ENCODE peak calls at places on chromosomes 6 and 20, in ten cellular contexts. One of them, this sample, is unnamed.

GRCh38 chr6:166172546-166172945 is 4.9 kb upstream of the TBXT start:
- DNase-seq in CD8-positive, alpha-beta memory T cell: no peak
- DNase-seq in SK-N-SH: no peak
- DNase-seq in GM23248: no peak
- DNase-seq in lower lobe of right lung: no peak
- DNase-seq in sigmoid colon: no peak
- DNase-seq in RWPE2: no peak
- DNase-seq in hepatocyte: no peak
- DNase-seq in colonic mucosa: no peak
- DNase-seq in upper lobe of left lung: no peak
- DNase-seq in this sample: no peak

GRCh38 chr6:21597706-21598273 is 4.2 kb downstream of the SOX4 start:
- DNase-seq in CD8-positive, alpha-beta memory T cell: no peak
- DNase-seq in SK-N-SH: peak; percentile 42
- DNase-seq in GM23248: peak; percentile 61
- DNase-seq in lower lobe of right lung: no peak
- DNase-seq in sigmoid colon: no peak
- DNase-seq in RWPE2: no peak
- DNase-seq in hepatocyte: no peak
- DNase-seq in colonic mucosa: peak; percentile 29
- DNase-seq in upper lobe of left lung: no peak
- DNase-seq in this sample: no peak

GRCh38 chr20:2918096-2919049 is 45.1 kb downstream of the PTPRA start:
- DNase-seq in CD8-positive, alpha-beta memory T cell: no peak
- DNase-seq in SK-N-SH: no peak
- DNase-seq in GM23248: no peak
- DNase-seq in lower lobe of right lung: no peak
- DNase-seq in sigmoid colon: no peak
- DNase-seq in RWPE2: no peak
- DNase-seq in hepatocyte: no peak
- DNase-seq in colonic mucosa: no peak
- DNase-seq in upper lobe of left lung: no peak
- DNase-seq in this sample: no peak

GRCh38 chr6:4636881-4637224 is 139.4 kb upstream of the CDYL start:
- DNase-seq in CD8-positive, alpha-beta memory T cell: no peak
- DNase-seq in SK-N-SH: no peak
- DNase-seq in GM23248: no peak
- DNase-seq in lower lobe of right lung: no peak
- DNase-seq in sigmoid colon: no peak
- DNase-seq in RWPE2: no peak
- DNase-seq in hepatocyte: no peak
- DNase-seq in colonic mucosa: no peak
- DNase-seq in upper lobe of left lung: no peak
- DNase-seq in this sample: no peak

GRCh38 chr6:116210750-116211425 is 43.0 kb downstream of the TSPYL4 start:
- DNase-seq in CD8-positive, alpha-beta memory T cell: no peak
- DNase-seq in SK-N-SH: no peak
- DNase-seq in GM23248: peak; percentile 78
- DNase-seq in lower lobe of right lung: no peak
- DNase-seq in sigmoid colon: no peak
- DNase-seq in RWPE2: peak; percentile 88
- DNase-seq in hepatocyte: no peak
- DNase-seq in colonic mucosa: no peak
- DNase-seq in upper lobe of left lung: no peak
- DNase-seq in this sample: peak; percentile 55

GRCh38 chr6:5006182-5006581 is 2.3 kb upstream of the RPP40 start:
- DNase-seq in CD8-positive, alpha-beta memory T cell: no peak
- DNase-seq in SK-N-SH: no peak
- DNase-seq in GM23248: no peak
- DNase-seq in lower lobe of right lung: no peak
- DNase-seq in sigmoid colon: no peak
- DNase-seq in RWPE2: no peak
- DNase-seq in hepatocyte: no peak
- DNase-seq in colonic mucosa: no peak
- DNase-seq in upper lobe of left lung: no peak
- DNase-seq in this sample: no peak

GRCh38 chr6:2028457-2029038 is 216.9 kb downstream of the GMDS start:
- DNase-seq in CD8-positive, alpha-beta memory T cell: no peak
- DNase-seq in SK-N-SH: no peak
- DNase-seq in GM23248: no peak
- DNase-seq in lower lobe of right lung: no peak
- DNase-seq in sigmoid colon: no peak
- DNase-seq in RWPE2: no peak
- DNase-seq in hepatocyte: no peak
- DNase-seq in colonic mucosa: no peak
- DNase-seq in upper lobe of left lung: no peak
- DNase-seq in this sample: no peak

GRCh38 chr6:53020005-53020744 is 25.1 kb upstream of the GSTA4 start:
- DNase-seq in CD8-positive, alpha-beta memory T cell: no peak
- DNase-seq in SK-N-SH: peak; percentile 40
- DNase-seq in GM23248: no peak
- DNase-seq in lower lobe of right lung: no peak
- DNase-seq in sigmoid colon: no peak
- DNase-seq in RWPE2: no peak
- DNase-seq in hepatocyte: no peak
- DNase-seq in colonic mucosa: no peak
- DNase-seq in upper lobe of left lung: no peak
- DNase-seq in this sample: peak; percentile 31

GRCh38 chr6:43444601-43445000 is 10.7 kb downstream of the DLK2 start:
- DNase-seq in CD8-positive, alpha-beta memory T cell: no peak
- DNase-seq in SK-N-SH: peak; percentile 11
- DNase-seq in GM23248: no peak
- DNase-seq in lower lobe of right lung: no peak
- DNase-seq in sigmoid colon: no peak
- DNase-seq in RWPE2: no peak
- DNase-seq in hepatocyte: peak; percentile 3
- DNase-seq in colonic mucosa: no peak
- DNase-seq in upper lobe of left lung: no peak
- DNase-seq in this sample: no peak

GRCh38 chr6:43448916-43449315 is 6.4 kb downstream of the DLK2 start:
- DNase-seq in CD8-positive, alpha-beta memory T cell: no peak
- DNase-seq in SK-N-SH: no peak
- DNase-seq in GM23248: no peak
- DNase-seq in lower lobe of right lung: no peak
- DNase-seq in sigmoid colon: no peak
- DNase-seq in RWPE2: no peak
- DNase-seq in hepatocyte: no peak
- DNase-seq in colonic mucosa: no peak
- DNase-seq in upper lobe of left lung: no peak
- DNase-seq in this sample: no peak

GRCh38 chr6:43450699-43451131 is 4.6 kb downstream of the DLK2 start:
- DNase-seq in CD8-positive, alpha-beta memory T cell: no peak
- DNase-seq in SK-N-SH: no peak
- DNase-seq in GM23248: no peak
- DNase-seq in lower lobe of right lung: no peak
- DNase-seq in sigmoid colon: no peak
- DNase-seq in RWPE2: no peak
- DNase-seq in hepatocyte: no peak
- DNase-seq in colonic mucosa: no peak
- DNase-seq in upper lobe of left lung: peak; percentile 63
- DNase-seq in this sample: no peak

GRCh38 chr6:43445576-43445975 is 9.8 kb downstream of the DLK2 start:
- DNase-seq in CD8-positive, alpha-beta memory T cell: no peak
- DNase-seq in SK-N-SH: no peak
- DNase-seq in GM23248: no peak
- DNase-seq in lower lobe of right lung: no peak
- DNase-seq in sigmoid colon: no peak
- DNase-seq in RWPE2: no peak
- DNase-seq in hepatocyte: peak; percentile 2
- DNase-seq in colonic mucosa: no peak
- DNase-seq in upper lobe of left lung: peak; percentile 65
- DNase-seq in this sample: no peak

DNA sequence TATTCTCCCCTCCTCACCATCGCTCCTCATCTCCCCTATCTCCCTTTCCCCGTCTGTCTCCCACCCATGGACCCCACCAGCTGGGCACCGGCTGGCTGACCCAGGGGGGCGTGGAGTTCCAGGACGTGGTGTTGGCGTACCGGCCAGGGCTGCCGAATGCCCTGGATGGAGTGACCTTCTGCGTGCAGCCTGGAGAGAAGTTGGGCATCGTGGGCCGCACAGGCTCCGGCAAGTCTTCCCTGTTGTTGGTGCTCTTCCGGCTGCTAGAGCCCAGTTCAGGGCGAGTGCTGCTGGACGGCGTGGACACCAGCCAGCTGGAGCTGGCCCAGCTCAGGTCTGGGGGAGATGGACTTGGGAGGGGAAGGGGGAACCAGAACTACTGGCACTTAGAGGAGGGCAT is 7.7 kb downstream of the DLK2 start:
- DNase-seq in CD8-positive, alpha-beta memory T cell: no peak
- DNase-seq in SK-N-SH: no peak
- DNase-seq in GM23248: no peak
- DNase-seq in lower lobe of right lung: no peak
- DNase-seq in sigmoid colon: no peak
- DNase-seq in RWPE2: no peak
- DNase-seq in hepatocyte: no peak
- DNase-seq in colonic mucosa: no peak
- DNase-seq in upper lobe of left lung: peak; percentile 62
- DNase-seq in this sample: no peak
- H3K36me3 ChIP-seq in CD8-positive, alpha-beta memory T cell: peaks cover 13% of the 10 kb centered on the region
- H3K36me3 ChIP-seq in SK-N-SH: peaks cover 54% of the 10 kb centered on the region
- H3K36me3 ChIP-seq in GM23248: no peaks in the 10 kb centered on the region
- H3K36me3 ChIP-seq in lower lobe of right lung: peaks cover 99% of the 10 kb centered on the region
- H3K36me3 ChIP-seq in sigmoid colon: peaks cover 96% of the 10 kb centered on the region
- H3K36me3 ChIP-seq in RWPE2: peaks cover 43% of the 10 kb centered on the region
- H3K36me3 ChIP-seq in hepatocyte: no peaks in the 10 kb centered on the region
- H3K36me3 ChIP-seq in colonic mucosa: peaks cover 5% of the 10 kb centered on the region
- H3K36me3 ChIP-seq in upper lobe of left lung: peaks cover 31% of the 10 kb centered on the region
- H3K36me3 ChIP-seq in this sample: peaks cover 75% of the 10 kb centered on the region

GRCh38 chr6:152300517-152300916 is 336.6 kb downstream of the SYNE1 start:
- DNase-seq in CD8-positive, alpha-beta memory T cell: no peak
- DNase-seq in SK-N-SH: no peak
- DNase-seq in GM23248: no peak
- DNase-seq in lower lobe of right lung: no peak
- DNase-seq in sigmoid colon: no peak
- DNase-seq in RWPE2: no peak
- DNase-seq in hepatocyte: no peak
- DNase-seq in colonic mucosa: no peak
- DNase-seq in upper lobe of left lung: no peak
- DNase-seq in this sample: no peak

GRCh38 chr6:152301021-152301805 is 335.9 kb downstream of the SYNE1 start:
- DNase-seq in CD8-positive, alpha-beta memory T cell: no peak
- DNase-seq in SK-N-SH: no peak
- DNase-seq in GM23248: no peak
- DNase-seq in lower lobe of right lung: no peak
- DNase-seq in sigmoid colon: no peak
- DNase-seq in RWPE2: no peak
- DNase-seq in hepatocyte: no peak
- DNase-seq in colonic mucosa: no peak
- DNase-seq in upper lobe of left lung: no peak
- DNase-seq in this sample: peak; percentile 20

GRCh38 chr6:152298055-152298647 is 339.0 kb downstream of the SYNE1 start:
- DNase-seq in CD8-positive, alpha-beta memory T cell: no peak
- DNase-seq in SK-N-SH: no peak
- DNase-seq in GM23248: no peak
- DNase-seq in lower lobe of right lung: no peak
- DNase-seq in sigmoid colon: no peak
- DNase-seq in RWPE2: no peak
- DNase-seq in hepatocyte: no peak
- DNase-seq in colonic mucosa: no peak
- DNase-seq in upper lobe of left lung: no peak
- DNase-seq in this sample: no peak

GRCh38 chr6:152296648-152297376 is 340.4 kb downstream of the SYNE1 start:
- DNase-seq in CD8-positive, alpha-beta memory T cell: no peak
- DNase-seq in SK-N-SH: no peak
- DNase-seq in GM23248: peak; percentile 5
- DNase-seq in lower lobe of right lung: no peak
- DNase-seq in sigmoid colon: no peak
- DNase-seq in RWPE2: no peak
- DNase-seq in hepatocyte: no peak
- DNase-seq in colonic mucosa: no peak
- DNase-seq in upper lobe of left lung: no peak
- DNase-seq in this sample: no peak

DNA sequence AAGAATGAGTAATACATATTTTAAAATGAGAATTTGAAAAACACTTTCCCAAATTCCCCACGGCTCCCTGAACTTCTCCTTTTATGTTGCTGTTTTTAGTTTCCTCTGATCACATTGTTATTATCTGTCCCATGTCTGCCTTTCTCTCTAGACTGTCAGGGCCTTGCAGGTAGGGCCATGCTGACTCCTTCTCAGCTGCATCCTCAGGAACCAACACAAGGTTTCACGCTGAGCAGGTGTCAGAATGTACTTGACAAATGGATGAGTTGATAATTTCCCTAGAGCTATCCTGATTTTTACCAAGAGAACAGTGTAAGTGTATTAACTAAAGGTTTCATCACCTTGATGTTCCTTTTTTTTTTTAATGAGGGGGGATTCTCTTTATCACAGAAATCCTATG is 337.8 kb downstream of the SYNE1 start:
- DNase-seq in CD8-positive, alpha-beta memory T cell: no peak
- DNase-seq in SK-N-SH: no peak
- DNase-seq in GM23248: no peak
- DNase-seq in lower lobe of right lung: no peak
- DNase-seq in sigmoid colon: no peak
- DNase-seq in RWPE2: no peak
- DNase-seq in hepatocyte: no peak
- DNase-seq in colonic mucosa: no peak
- DNase-seq in upper lobe of left lung: no peak
- DNase-seq in this sample: no peak
- H3K4me3 ChIP-seq in CD8-positive, alpha-beta memory T cell: no peak overlapping the region
- H3K4me3 ChIP-seq in SK-N-SH: no peak overlapping the region
- H3K4me3 ChIP-seq in GM23248: no peak overlapping the region
- H3K4me3 ChIP-seq in lower lobe of right lung: no peak overlapping the region
- H3K4me3 ChIP-seq in sigmoid colon: no peak overlapping the region
- H3K4me3 ChIP-seq in RWPE2: no peak overlapping the region
- H3K4me3 ChIP-seq in hepatocyte: no peak overlapping the region
- H3K4me3 ChIP-seq in colonic mucosa: no peak overlapping the region
- H3K4me3 ChIP-seq in upper lobe of left lung: no peak overlapping the region
- H3K4me3 ChIP-seq in this sample: no peak overlapping the region

GRCh38 chr6:43916924-43917877 is 147.2 kb downstream of the VEGFA start:
- DNase-seq in CD8-positive, alpha-beta memory T cell: no peak
- DNase-seq in SK-N-SH: no peak
- DNase-seq in GM23248: peak; percentile 39
- DNase-seq in lower lobe of right lung: peak; percentile 53
- DNase-seq in sigmoid colon: peak; percentile 76
- DNase-seq in RWPE2: no peak
- DNase-seq in hepatocyte: peak; percentile 84
- DNase-seq in colonic mucosa: peak; percentile 87
- DNase-seq in upper lobe of left lung: peak; percentile 56
- DNase-seq in this sample: no peak
- H3K27ac ChIP-seq in CD8-positive, alpha-beta memory T cell: peak overlapping the region; percentile 54
- H3K27ac ChIP-seq in SK-N-SH: peak overlapping the region; percentile 90
- H3K27ac ChIP-seq in GM23248: peak overlapping the region; percentile 18
- H3K27ac ChIP-seq in lower lobe of right lung: no peak overlapping the region
- H3K27ac ChIP-seq in sigmoid colon: no peak overlapping the region
- H3K27ac ChIP-seq in RWPE2: no peak overlapping the region
- H3K27ac ChIP-seq in hepatocyte: peak overlapping the region; percentile 56
- H3K27ac ChIP-seq in colonic mucosa: peak overlapping the region; percentile 76
- H3K27ac ChIP-seq in upper lobe of left lung: no peak overlapping the region
- H3K27ac ChIP-seq in this sample: no peak overlapping the region

DNA sequence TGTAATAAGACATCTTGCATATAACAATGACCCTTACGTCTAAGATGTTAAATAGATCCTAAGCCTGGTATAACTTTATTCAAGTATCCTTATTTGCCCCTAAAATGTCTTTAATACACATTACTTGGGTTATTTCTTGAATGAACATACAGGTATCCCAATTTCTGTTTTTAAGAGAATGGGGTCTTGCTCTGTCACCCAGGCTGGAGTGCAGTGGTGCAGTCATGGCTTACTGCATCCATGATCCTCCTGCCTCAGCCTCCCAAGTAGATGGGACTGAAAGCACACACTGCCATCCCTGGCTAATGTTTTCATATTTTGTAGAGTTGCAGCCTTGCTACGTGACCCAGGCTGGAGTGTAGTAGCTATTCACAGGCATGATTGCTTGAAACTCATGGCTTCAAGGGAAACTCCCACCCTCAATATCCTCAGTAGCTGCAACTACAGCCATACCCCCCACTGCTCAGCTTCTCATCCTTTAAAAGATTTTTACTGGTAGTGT is 10.4 kb upstream of the ZNFX1 start:
- DNase-seq in CD8-positive, alpha-beta memory T cell: no peak
- DNase-seq in SK-N-SH: no peak
- DNase-seq in GM23248: no peak
- DNase-seq in lower lobe of right lung: no peak
- DNase-seq in sigmoid colon: no peak
- DNase-seq in RWPE2: no peak
- DNase-seq in hepatocyte: no peak
- DNase-seq in colonic mucosa: no peak
- DNase-seq in upper lobe of left lung: no peak
- DNase-seq in this sample: no peak
- H3K36me3 ChIP-seq in CD8-positive, alpha-beta memory T cell: peaks cover 69% of the 10 kb centered on the region
- H3K36me3 ChIP-seq in SK-N-SH: peaks cover 79% of the 10 kb centered on the region
- H3K36me3 ChIP-seq in GM23248: peaks cover 77% of the 10 kb centered on the region
- H3K36me3 ChIP-seq in lower lobe of right lung: peaks cover 92% of the 10 kb centered on the region
- H3K36me3 ChIP-seq in sigmoid colon: peaks cover 91% of the 10 kb centered on the region
- H3K36me3 ChIP-seq in RWPE2: peaks cover 86% of the 10 kb centered on the region
- H3K36me3 ChIP-seq in hepatocyte: no peaks in the 10 kb centered on the region
- H3K36me3 ChIP-seq in colonic mucosa: peaks cover 45% of the 10 kb centered on the region
- H3K36me3 ChIP-seq in upper lobe of left lung: peaks cover 45% of the 10 kb centered on the region
- H3K36me3 ChIP-seq in this sample: peaks cover 77% of the 10 kb centered on the region

This sample was measured in brain microvascular endothelial cell.